ENCODE peak calls at places on chromosomes 13 and 19, in four cellular contexts. N is Peyer's patch, B is PC-3, E is thoracic aorta. K is an unnamed sample.

GRCh38 chr19:17475541-17476115 is 5.3 kb downstream of the SLC27A1 start:
- DNase-seq in B (peak; percentile 65), E (no peak), N (no peak), K (peak; percentile 64)

GRCh38 chr13:40440990-40441820 is 225.2 kb downstream of the FOXO1 start:
- DNase-seq in N (peak; percentile 82), E (peak; percentile 38), B (no peak), K (peak; percentile 55)

GRCh38 chr19:49335071-49335783 is at the start of gene CD37:
- DNase-seq in E (no peak), N (peak; percentile 87), B (no peak), K (peak; percentile 67)

GRCh38 chr13:70255406-70255991 is 147.2 kb upstream of the KLHL1 start:
- DNase-seq in N (no peak), E (no peak), B (no peak), K (no peak)

GRCh38 chr13:60352644-60353043 is 44.4 kb upstream of the TDRD3 start:
- DNase-seq in E (no peak), B (no peak), N (no peak), K (no peak)

GRCh38 chr13:76168661-76169060 is 532.5 kb downstream of the LMO7 start:
- DNase-seq in B (peak; percentile 2), E (no peak), N (no peak), K (no peak)

GRCh38 chr19:14400913-14401312 is 18.2 kb downstream of the DDX39A start:
- DNase-seq in B (no peak), E (no peak), N (no peak), K (no peak)

GRCh38 chr19:3621689-3622088 is 4.9 kb downstream of the CACTIN start:
- DNase-seq in B (no peak), E (no peak), N (no peak), K (no peak)

GRCh38 chr13:46386996-46387851 is at the start of gene RUBCNL:
- DNase-seq in N (peak; percentile 86), B (peak; percentile 63), E (no peak), K (peak; percentile 67)

GRCh38 chr13:98921786-98922185 is 56.1 kb downstream of the DOCK9 start:
- DNase-seq in N (no peak), B (no peak), E (no peak), K (no peak)

GRCh38 chr19:56690668-56691067 is 19.1 kb upstream of the ZNF835 start:
- DNase-seq in N (no peak), E (no peak), B (no peak), K (no peak)

GRCh38 chr13:76656496-76656895 is 229.7 kb downstream of the KCTD12 start:
- DNase-seq in E (no peak), B (no peak), N (no peak), K (no peak)

GRCh38 chr13:37715606-37716015 is 117.0 kb upstream of the POSTN start:
- DNase-seq in E (no peak), B (peak; percentile 74), N (no peak), K (no peak)

GRCh38 chr19:58575183-58576041 is 2.3 kb upstream of the MZF1 start:
- DNase-seq in B (peak; percentile 92), E (peak; percentile 71), N (peak; percentile 94), K (peak; percentile 93)

GRCh38 chr19:33227870-33228599 is 2.4 kb upstream of the SLC7A10 start:
- DNase-seq in E (no peak), N (no peak), B (no peak), K (no peak)

GRCh38 chr13:91358384-91358776 is 10.9 kb downstream of the MIR17HG start:
- DNase-seq in B (no peak), N (no peak), E (no peak), K (no peak)

GRCh38 chr13:110262494-110262893 is 44.5 kb downstream of the COL4A1 start:
- DNase-seq in E (no peak), B (no peak), N (no peak), K (no peak)

GRCh38 chr19:1189419-1189818 is 15.4 kb upstream of the SBNO2 start:
- DNase-seq in B (peak; percentile 37), N (no peak), E (no peak), K (no peak)

GRCh38 chr19:44680536-44680935 is 9.3 kb downstream of the CEACAM19 start:
- DNase-seq in E (no peak), B (no peak), N (no peak), K (no peak)

GRCh38 chr13:98377635-98378378 is 199.1 kb downstream of the STK24 start:
- DNase-seq in E (no peak), B (no peak), N (no peak), K (peak; percentile 50)

GRCh38 chr13:46871557-46871956 is 25.3 kb downstream of the HTR2A start:
- DNase-seq in B (no peak), E (no peak), N (no peak), K (no peak)

GRCh38 chr13:96460571-96460970 is 370.7 kb downstream of the HS6ST3 start:
- DNase-seq in E (no peak), B (peak; percentile 21), N (no peak), K (no peak)

GRCh38 chr19:28968721-28969120 is 244.2 kb downstream of the UQCRFS1 start:
- DNase-seq in B (no peak), N (no peak), E (no peak), K (no peak)

GRCh38 chr19:58513694-58514563 is 2.1 kb upstream of the SLC27A5 start:
- DNase-seq in B (peak; percentile 87), N (peak; percentile 94), E (no peak), K (peak; percentile 96)

GRCh38 chr19:345320-345879 is 804 bp upstream of the MIER2 start:
- DNase-seq in B (no peak), E (no peak), N (no peak), K (no peak)

GRCh38 chr19:7638802-7639465 is 2.0 kb downstream of the STXBP2 start:
- DNase-seq in N (no peak), B (no peak), E (no peak), K (no peak)

GRCh38 chr13:98489446-98490194 is 87.3 kb downstream of the STK24 start:
- DNase-seq in E (no peak), B (no peak), N (no peak), K (no peak)

GRCh38 chr13:47397739-47398138 is 500.9 kb upstream of the HTR2A start:
- DNase-seq in E (no peak), B (peak; percentile 65), N (no peak), K (no peak)

GRCh38 chr19:16527971-16528521 is 14.2 kb downstream of the CHERP start:
- DNase-seq in N (peak; percentile 64), E (no peak), B (peak; percentile 25), K (no peak)

GRCh38 chr19:917323-918151 is at the start of gene KISS1R:
- DNase-seq in E (no peak), B (peak; percentile 23), N (peak; percentile 80), K (peak; percentile 75)

GRCh38 chr19:57279418-57280164 is 694 bp upstream of the ZNF460 start:
- DNase-seq in B (peak; percentile 93), E (peak; percentile 84), N (peak; percentile 95), K (peak; percentile 91)

GRCh38 chr19:35162471-35163326 is 8.2 kb downstream of the FXYD5 start:
- DNase-seq in B (peak; percentile 87), N (peak; percentile 25), E (no peak), K (no peak)

GRCh38 chr19:4388171-4389063 is 11.9 kb downstream of the SH3GL1 start:
- DNase-seq in B (peak; percentile 52), E (no peak), N (no peak), K (peak; percentile 52)

GRCh38 chr13:44934724-44935123 is 54.5 kb downstream of the NUFIP1 start:
- DNase-seq in E (no peak), B (peak; percentile 62), N (no peak), K (no peak)

GRCh38 chr19:16040642-16041041 is 35.7 kb upstream of the TPM4 start:
- DNase-seq in N (peak; percentile 50), E (no peak), B (no peak), K (no peak)

GRCh38 chr19:58054792-58055482 is 4.1 kb upstream of the ZNF135 start:
- DNase-seq in B (no peak), N (no peak), E (no peak), K (no peak)

DNA sequence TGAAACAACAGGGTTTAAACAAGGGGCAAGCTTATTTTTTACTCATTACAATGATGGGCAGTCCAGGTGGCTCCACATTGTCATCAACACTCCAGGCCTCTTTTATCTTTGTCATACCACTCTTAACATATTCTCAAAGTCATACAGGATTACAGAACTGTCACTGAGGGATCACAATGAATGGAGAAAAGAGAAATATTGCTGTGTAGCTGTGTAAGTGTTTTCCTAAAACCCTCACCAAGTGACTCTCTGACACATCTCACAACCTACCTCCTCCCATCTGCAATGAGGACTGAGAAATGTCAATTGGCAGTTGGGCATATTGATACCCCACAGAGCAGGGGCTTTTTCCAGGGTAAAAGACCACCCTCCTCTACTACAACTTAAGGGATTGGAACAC is 562.1 kb downstream of the TBC1D4 start:
- DNase-seq in E (no peak), N (no peak), B (no peak), K (no peak)
- H3K4me1 ChIP-seq in E (no peaks in the 10 kb centered on the region), N (no peaks in the 10 kb centered on the region), B (no peaks in the 10 kb centered on the region), K (no peaks in the 10 kb centered on the region)

GRCh38 chr19:18606281-18607221 is at the start of gene CRLF1:
- DNase-seq in E (no peak), N (no peak), B (no peak), K (no peak)
- H3K4me3 ChIP-seq in E (peak within 1 kb of the TSS; percentile 64), N (no peak within 1 kb of the TSS), B (no peak within 1 kb of the TSS), K (peak within 1 kb of the TSS; percentile 33)

GRCh38 chr13:107138468-107138867 is 570.5 kb upstream of the ARGLU1 start:
- DNase-seq in N (no peak), E (no peak), B (no peak), K (no peak)

GRCh38 chr13:107141767-107142166 is 573.8 kb upstream of the ARGLU1 start:
- DNase-seq in E (no peak), B (no peak), N (no peak), K (no peak)

GRCh38 chr13:107138987-107139386 is 571.0 kb upstream of the ARGLU1 start:
- DNase-seq in B (no peak), N (no peak), E (no peak), K (no peak)

GRCh38 chr13:107144432-107144831 is 576.5 kb upstream of the ARGLU1 start:
- DNase-seq in E (no peak), N (no peak), B (peak; percentile 12), K (no peak)
- TF ChIP-seq CTCF in E (no peak), N (no peak), B (peak; percentile 47), K (no peak)

DNA sequence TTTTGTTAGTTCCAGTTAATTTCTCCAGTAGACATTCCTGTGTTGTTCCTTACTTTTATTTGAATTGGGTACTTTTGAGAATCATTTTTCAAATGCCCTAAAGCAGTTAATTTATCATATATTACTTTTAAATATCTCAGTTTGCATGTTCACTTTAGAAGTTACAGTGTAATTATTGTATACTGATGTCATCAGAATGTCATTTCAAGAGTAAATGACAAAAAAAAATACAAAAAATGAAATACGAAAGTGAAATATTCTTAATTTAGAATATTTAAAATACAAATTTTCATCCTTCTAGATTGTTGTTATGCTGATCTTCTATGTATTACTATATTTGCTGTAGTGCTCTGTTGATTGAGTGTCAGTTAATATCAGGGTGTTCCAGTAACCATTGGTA is 114.2 kb downstream of the PAN3 start:
- DNase-seq in N (no peak), E (no peak), B (no peak), K (no peak)
- H3K4me1 ChIP-seq in N (no peaks in the 10 kb centered on the region), E (no peaks in the 10 kb centered on the region), B (no peaks in the 10 kb centered on the region), K (no peaks in the 10 kb centered on the region)

DNA sequence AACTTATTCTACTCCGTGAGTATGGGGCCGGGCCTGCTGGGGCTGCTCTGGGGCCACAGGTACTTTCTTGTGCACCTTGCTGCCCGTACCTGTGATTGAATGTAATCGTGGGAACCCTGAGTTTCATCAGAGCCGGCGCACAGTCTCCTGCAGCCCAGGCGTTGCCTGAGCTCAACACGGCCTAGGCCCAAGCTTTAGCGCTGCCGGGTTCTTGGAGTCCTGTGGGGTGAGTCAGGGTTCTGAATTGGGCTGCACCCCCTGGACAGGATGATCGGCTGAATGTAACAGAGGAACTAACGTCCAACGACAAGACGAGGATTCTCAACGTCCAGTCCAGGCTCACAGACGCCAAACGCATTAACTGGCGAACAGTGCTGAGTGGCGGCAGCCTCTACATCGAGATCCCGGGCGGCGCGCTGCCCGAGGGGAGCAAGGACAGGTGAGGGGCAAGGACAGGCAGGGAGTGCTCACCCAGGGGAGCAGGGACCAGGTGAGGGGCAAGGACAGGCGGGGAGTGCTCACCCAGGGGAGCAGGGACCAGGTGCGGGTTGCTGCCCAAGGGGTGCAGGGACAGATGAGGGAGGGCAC is 10.4 kb downstream of the PEAK3 start:
- DNase-seq in E (no peak), B (peak; percentile 44), N (no peak), K (no peak)
- H3K4me3 ChIP-seq in E (peak overlapping the region; percentile 100), B (peak overlapping the region; percentile 99), N (peak overlapping the region; percentile 87), K (peak overlapping the region; percentile 92)